ENCODE peak calls at places on chromosomes 5 and 9, in four cellular contexts. C, W, E and P are unnamed samples.

GRCh38 chr5:76365558-76365957 is 37.5 kb upstream of the IQGAP2 start:
- DNase-seq in C (no peak), W (no peak), E (no peak), P (no peak)

GRCh38 chr5:168041583-168041982 is 249.9 kb upstream of the WWC1 start:
- DNase-seq in C (no peak), W (no peak), E (no peak), P (no peak)

GRCh38 chr5:140509898-140510297 is 37.6 kb upstream of the EIF4EBP3 start:
- DNase-seq in C (no peak), W (no peak), E (no peak), P (no peak)

GRCh38 chr5:14816999-14817761 is 54.4 kb downstream of the ANKH start:
- DNase-seq in C (peak; percentile 81), W (no peak), E (no peak), P (peak; percentile 69)

GRCh38 chr5:33523208-33523771 is 82.5 kb downstream of the TARS1 start:
- DNase-seq in C (no peak), W (no peak), E (no peak), P (no peak)

GRCh38 chr9:2132484-2133082 is 117.4 kb downstream of the SMARCA2 start:
- DNase-seq in C (peak; percentile 71), W (no peak), E (no peak), P (no peak)

GRCh38 chr5:59034498-59035186 is 451.8 kb downstream of the RAB3C start:
- DNase-seq in C (peak; percentile 74), W (no peak), E (peak; percentile 7), P (no peak)

GRCh38 chr5:156376751-156377150 is 49.8 kb downstream of the SGCD start:
- DNase-seq in C (no peak), W (no peak), E (no peak), P (no peak)

GRCh38 chr9:124617477-124618141 is 110.4 kb upstream of the NR5A1 start:
- DNase-seq in C (peak; percentile 93), W (peak; percentile 78), E (peak; percentile 78), P (peak; percentile 72)

GRCh38 chr5:38922199-38922598 is 76.4 kb downstream of the OSMR start:
- DNase-seq in C (peak; percentile 47), W (peak; percentile 40), E (peak; percentile 48), P (peak; percentile 27)

GRCh38 chr9:130994546-130995398 is 14.2 kb upstream of the LAMC3 start:
- DNase-seq in C (no peak), W (no peak), E (no peak), P (no peak)

GRCh38 chr5:1882337-1883119 is at the start of gene IRX4:
- DNase-seq in C (peak; percentile 3), W (no peak), E (no peak), P (peak; percentile 13)

GRCh38 chr5:35884125-35884788 is 27.6 kb downstream of the IL7R start:
- DNase-seq in C (peak; percentile 68), W (no peak), E (no peak), P (no peak)

GRCh38 chr5:74638776-74639537 is 1.6 kb downstream of the ENC1 start:
- DNase-seq in C (peak; percentile 62), W (no peak), E (no peak), P (no peak)

GRCh38 chr5:74634611-74635286 is 5.8 kb downstream of the ENC1 start:
- DNase-seq in C (no peak), W (no peak), E (no peak), P (no peak)

GRCh38 chr5:74633710-74634109 is 6.8 kb downstream of the ENC1 start:
- DNase-seq in C (no peak), W (no peak), E (no peak), P (no peak)

GRCh38 chr5:74636149-74636548 is 4.4 kb downstream of the ENC1 start:
- DNase-seq in C (no peak), W (no peak), E (no peak), P (no peak)

GRCh38 chr5:74636552-74636951 is 4.0 kb downstream of the ENC1 start:
- DNase-seq in C (no peak), W (no peak), E (no peak), P (no peak)
- H3K4me1 ChIP-seq in C (peaks cover 38% of the 10 kb centered on the region), W (peaks cover 23% of the 10 kb centered on the region), E (peaks cover 27% of the 10 kb centered on the region), P (peaks cover 11% of the 10 kb centered on the region)

GRCh38 chr5:133739381-133739780 is 127.0 kb upstream of the FSTL4 start:
- DNase-seq in C (no peak), W (no peak), E (no peak), P (no peak)

GRCh38 chr5:133738271-133738670 is 125.9 kb upstream of the FSTL4 start:
- DNase-seq in C (no peak), W (no peak), E (no peak), P (no peak)

GRCh38 chr5:133734916-133735315 is 122.6 kb upstream of the FSTL4 start:
- DNase-seq in C (no peak), W (no peak), E (no peak), P (no peak)

GRCh38 chr5:133735346-133735745 is 123.0 kb upstream of the FSTL4 start:
- DNase-seq in C (peak; percentile 4), W (no peak), E (peak; percentile 47), P (no peak)

GRCh38 chr5:133736512-133736911 is 124.2 kb upstream of the FSTL4 start:
- DNase-seq in C (no peak), W (no peak), E (no peak), P (no peak)
- H3K4me3 ChIP-seq in C (no peak overlapping the region), W (no peak overlapping the region), E (no peak overlapping the region), P (no peak overlapping the region)

DNA sequence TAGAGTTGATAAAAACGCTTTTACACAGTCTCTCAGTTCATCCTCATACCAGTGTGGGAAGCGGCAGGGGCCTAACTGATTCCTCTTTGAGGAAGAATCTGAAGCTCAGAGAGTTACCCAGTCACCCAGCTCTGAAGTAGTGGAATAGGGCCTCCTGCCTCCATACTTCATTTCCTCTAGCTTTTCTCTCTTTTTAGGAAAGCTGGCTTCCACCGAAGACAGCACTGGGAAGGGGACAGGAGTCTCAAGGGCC is 3.2 kb downstream of the MCIDAS start:
- DNase-seq in C (no peak), W (no peak), E (no peak), P (no peak)
- H3K27me3 ChIP-seq in C (peaks cover 91% of the 10 kb centered on the region), W (peaks cover 2% of the 10 kb centered on the region), E (peaks cover 92% of the 10 kb centered on the region), P (peaks cover 14% of the 10 kb centered on the region)

GRCh38 chr9:121732886-121733285 is 81.5 kb downstream of the DAB2IP start:
- DNase-seq in C (no peak), W (no peak), E (no peak), P (no peak)

GRCh38 chr9:121731919-121732318 is 80.5 kb downstream of the DAB2IP start:
- DNase-seq in C (no peak), W (no peak), E (no peak), P (no peak)

GRCh38 chr9:121731090-121731489 is 79.7 kb downstream of the DAB2IP start:
- DNase-seq in C (no peak), W (no peak), E (no peak), P (no peak)

GRCh38 chr9:121734465-121734864 is 83.0 kb downstream of the DAB2IP start:
- DNase-seq in C (peak; percentile 31), W (no peak), E (no peak), P (no peak)

GRCh38 chr9:121732383-121732782 is 80.9 kb downstream of the DAB2IP start:
- DNase-seq in C (no peak), W (no peak), E (no peak), P (no peak)
- H3K4me1 ChIP-seq in C (peaks cover 17% of the 10 kb centered on the region), W (peaks cover 49% of the 10 kb centered on the region), E (peaks cover 31% of the 10 kb centered on the region), P (peaks cover 47% of the 10 kb centered on the region)

DNA sequence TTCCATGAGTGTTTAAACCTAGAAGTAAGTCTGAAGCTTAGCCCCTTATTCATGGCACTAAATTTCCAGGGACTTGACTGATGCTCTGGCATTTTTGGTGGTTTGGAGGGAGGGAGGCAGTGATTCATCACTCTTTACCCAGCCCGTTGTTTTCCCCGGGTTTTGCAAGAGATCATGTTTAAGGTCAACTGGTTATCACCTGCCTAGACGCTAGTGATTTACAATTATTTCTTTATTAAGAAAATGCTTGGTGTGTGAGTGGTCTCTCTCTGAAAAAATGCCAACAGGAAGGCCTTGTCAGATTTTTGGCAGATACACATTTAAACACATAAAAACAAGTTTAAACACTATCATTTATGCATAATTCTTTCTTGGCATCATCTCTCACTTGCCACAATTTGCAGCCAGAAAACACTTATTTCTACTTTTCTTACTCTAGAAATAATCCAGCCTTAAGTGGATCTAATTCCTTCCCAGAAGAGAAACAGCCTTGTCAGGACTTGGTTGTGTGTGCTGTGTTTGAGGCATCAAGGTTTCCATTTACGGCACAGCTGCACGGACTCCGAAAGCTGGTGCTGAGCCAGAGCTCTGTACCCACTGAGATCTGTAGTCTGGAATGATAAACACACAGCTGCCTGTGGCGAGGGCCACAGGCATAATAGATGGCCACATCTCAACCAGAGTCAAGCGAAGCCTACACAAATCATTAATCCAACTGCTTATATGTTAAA is 738.0 kb upstream of the ZNF608 start:
- DNase-seq in C (peak; percentile 90), W (peak; percentile 53), E (peak; percentile 74), P (peak; percentile 76)
- H3K4me3 ChIP-seq in C (peak overlapping the region; percentile 35), W (no peak overlapping the region), E (no peak overlapping the region), P (no peak overlapping the region)

DNA sequence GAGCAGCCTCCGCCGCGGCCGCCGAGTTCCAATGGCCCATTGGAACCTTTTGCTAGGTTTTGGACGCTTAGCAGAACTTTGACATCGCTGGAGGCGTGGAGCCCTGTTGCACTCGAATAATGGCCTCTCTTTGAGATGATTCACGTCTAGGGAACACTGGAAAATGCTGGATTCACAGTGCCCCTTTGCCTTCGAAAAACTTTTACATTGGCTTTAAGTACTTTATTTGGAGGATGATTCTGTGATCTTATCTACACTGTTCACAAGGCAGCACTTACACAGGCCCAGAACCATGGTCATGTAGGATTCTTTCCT is 536 bp upstream of the PPIC start:
- DNase-seq in C (no peak), W (no peak), E (no peak), P (no peak)
- H3K27me3 ChIP-seq in C (no peaks in the 10 kb centered on the region), W (no peaks in the 10 kb centered on the region), E (no peaks in the 10 kb centered on the region), P (no peaks in the 10 kb centered on the region)